ENCODE peak calls at places on chromosomes 12 and 14, in seven cellular contexts. M, J, R, D, T, B and E are unnamed samples.

GRCh38 chr12:96487214-96487613 is 2.2 kb upstream of the CFAP54 start:
- DNase-seq in M (no peak), J (peak), R (peak), T (peak), D (no peak), B (no peak), E (no peak)

GRCh38 chr12:12357697-12358476 is 1.0 kb downstream of the BORCS5 start:
- DNase-seq in R (no peak), J (no peak), D (no peak), M (no peak), B (peak), T (no peak), E (no peak)

GRCh38 chr12:12891646-12892355 is 439 bp downstream of the GPRC5A start:
- DNase-seq in R (no peak), J (no peak), T (no peak), B (no peak), M (no peak), D (no peak), E (no peak)

GRCh38 chr12:56723889-56724659 is 1.0 kb downstream of the NACA start:
- DNase-seq in B (peak), T (peak), R (peak), J (peak), D (peak), M (peak), E (peak)

GRCh38 chr12:127108360-127109215 is 1158.4 kb upstream of the TMEM132C start:
- DNase-seq in M (peak), D (no peak), B (peak), T (peak), R (peak), J (peak), E (no peak)

GRCh38 chr14:74965770-74966153 is 10.4 kb upstream of the PGF start:
- DNase-seq in R (no peak), M (no peak), D (no peak), T (no peak), B (no peak), J (no peak), E (no peak)

GRCh38 chr14:89221109-89221508 is 195.9 kb downstream of the FOXN3 start:
- DNase-seq in J (peak), M (no peak), B (no peak), D (no peak), R (no peak), T (no peak), E (no peak)

GRCh38 chr14:105019861-105020814 is 745 bp downstream of the CDCA4 start:
- DNase-seq in B (peak), R (peak), T (peak), D (no peak), M (no peak), J (peak), E (no peak)

GRCh38 chr12:2149091-2149490 is 96.3 kb downstream of the CACNA1C start:
- DNase-seq in J (peak), M (no peak), D (no peak), B (no peak), T (no peak), R (no peak), E (no peak)

DNA sequence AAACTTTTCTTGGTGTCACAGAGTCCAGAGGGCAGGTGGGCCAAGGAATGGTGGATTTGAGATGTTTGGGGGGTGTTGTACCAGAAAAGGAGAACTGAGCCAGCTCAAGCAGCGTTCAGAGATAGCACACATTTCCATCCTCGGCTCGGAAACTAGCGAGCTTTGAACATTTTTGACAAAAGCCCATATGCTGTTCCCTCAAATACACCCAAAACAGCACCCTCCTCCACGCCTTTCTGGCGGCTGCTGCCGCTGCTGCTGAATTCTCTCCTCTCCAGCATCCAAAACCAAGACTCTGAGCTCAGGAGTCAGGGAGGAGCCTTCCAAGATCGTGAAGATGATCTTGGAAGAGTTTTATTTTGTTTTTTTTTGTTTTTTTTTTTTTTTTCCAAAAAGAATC is 967 bp downstream of the SRRM4 start:
- DNase-seq in B (no peak), R (no peak), D (no peak), J (no peak), T (no peak), M (no peak), E (no peak)
- H3K4me3 ChIP-seq in B (no peak), R (no peak), D (no peak), J (no peak), T (no peak), M (no peak), E (no peak)

GRCh38 chr14:94486883-94487282 is 10.9 kb upstream of the SERPINA9 start:
- DNase-seq in T (no peak), D (no peak), B (no peak), M (no peak), R (no peak), J (no peak), E (no peak)
- H3K4me3 ChIP-seq in T (no peak), D (no peak), B (no peak), M (no peak), R (no peak), J (no peak), E (peak)

GRCh38 chr12:6884539-6884938 is 11.4 kb upstream of the SPSB2 start:
- DNase-seq in M (no peak), B (no peak), T (no peak), D (no peak), J (no peak), R (no peak), E (no peak)

GRCh38 chr12:6887460-6887859 is 14.4 kb upstream of the SPSB2 start:
- DNase-seq in T (no peak), D (no peak), M (no peak), B (peak), R (no peak), J (no peak), E (no peak)

GRCh38 chr12:6883683-6884082 is 10.6 kb upstream of the SPSB2 start:
- DNase-seq in B (no peak), J (no peak), T (no peak), R (no peak), D (no peak), M (no peak), E (no peak)

GRCh38 chr12:6888360-6888759 is 15.3 kb upstream of the SPSB2 start:
- DNase-seq in R (no peak), M (no peak), B (no peak), J (no peak), D (no peak), T (no peak), E (no peak)

GRCh38 chr12:6883252-6883651 is 10.1 kb upstream of the SPSB2 start:
- DNase-seq in R (no peak), D (no peak), T (no peak), B (no peak), J (no peak), M (no peak), E (no peak)
- H3K4me3 ChIP-seq in R (no peak), D (no peak), T (no peak), B (no peak), J (no peak), M (no peak), E (no peak)

DNA sequence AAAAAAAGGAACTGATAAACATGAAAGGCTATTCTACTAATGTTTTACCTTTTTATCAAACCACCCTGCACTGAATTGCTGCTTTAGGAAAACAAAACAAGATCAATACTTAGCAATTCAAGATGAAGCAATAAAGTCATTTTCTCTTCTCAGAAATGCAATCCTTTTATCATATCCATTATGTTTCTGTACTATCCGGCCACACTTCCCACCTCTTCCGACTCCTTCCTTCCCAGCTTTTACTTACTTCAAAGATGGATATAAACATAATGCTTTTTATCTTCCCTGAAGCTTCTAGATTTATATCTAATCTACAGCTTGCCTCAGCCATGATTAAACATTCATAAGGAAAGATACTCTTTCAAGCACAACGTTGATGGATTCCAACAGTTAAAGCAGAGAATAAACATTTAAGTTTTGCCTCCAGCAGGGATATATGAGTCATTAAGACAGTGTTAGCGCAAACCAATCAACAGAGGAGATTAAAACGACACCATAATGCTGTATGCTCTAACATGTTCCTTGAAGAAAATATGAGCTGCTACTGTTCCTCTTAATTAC is 74.7 kb upstream of the BBS10 start:
- DNase-seq in B (no peak), T (no peak), J (no peak), D (no peak), R (no peak), M (no peak), E (no peak)
- H3K4me3 ChIP-seq in B (no peak), T (no peak), J (peak), D (no peak), R (no peak), M (no peak), E (no peak)

GRCh38 chr12:20628999-20629398 is 66.1 kb upstream of the SLCO1C1 start:
- DNase-seq in J (no peak), T (no peak), R (no peak), D (no peak), M (no peak), B (no peak), E (no peak)
- H3K4me3 ChIP-seq in J (no peak), T (no peak), R (no peak), D (no peak), M (no peak), B (no peak), E (peak)

DNA sequence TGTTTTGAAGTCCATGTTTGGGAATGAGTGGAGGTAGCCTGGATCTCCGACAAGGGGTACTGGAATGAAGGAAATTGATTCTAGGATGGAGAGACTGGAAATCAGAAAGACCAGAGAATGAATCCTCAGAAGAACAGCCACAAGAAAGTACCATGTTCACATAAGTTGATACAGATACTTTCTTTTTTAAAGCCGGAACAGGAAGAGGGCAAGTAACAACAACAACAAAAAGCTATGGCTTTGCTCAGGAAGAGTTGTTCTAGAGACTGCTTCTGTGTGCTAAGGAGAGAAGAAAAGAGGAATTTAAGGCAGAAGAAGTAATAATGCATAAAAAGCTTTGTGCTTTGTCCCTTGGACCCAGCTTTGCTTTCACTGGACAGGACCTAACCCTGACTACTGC is 6.2 kb downstream of the TC2N start:
- DNase-seq in M (no peak), R (no peak), J (no peak), T (no peak), D (no peak), B (no peak), E (no peak)
- H3K4me3 ChIP-seq in M (no peak), R (no peak), J (no peak), T (no peak), D (no peak), B (no peak), E (no peak)

DNA sequence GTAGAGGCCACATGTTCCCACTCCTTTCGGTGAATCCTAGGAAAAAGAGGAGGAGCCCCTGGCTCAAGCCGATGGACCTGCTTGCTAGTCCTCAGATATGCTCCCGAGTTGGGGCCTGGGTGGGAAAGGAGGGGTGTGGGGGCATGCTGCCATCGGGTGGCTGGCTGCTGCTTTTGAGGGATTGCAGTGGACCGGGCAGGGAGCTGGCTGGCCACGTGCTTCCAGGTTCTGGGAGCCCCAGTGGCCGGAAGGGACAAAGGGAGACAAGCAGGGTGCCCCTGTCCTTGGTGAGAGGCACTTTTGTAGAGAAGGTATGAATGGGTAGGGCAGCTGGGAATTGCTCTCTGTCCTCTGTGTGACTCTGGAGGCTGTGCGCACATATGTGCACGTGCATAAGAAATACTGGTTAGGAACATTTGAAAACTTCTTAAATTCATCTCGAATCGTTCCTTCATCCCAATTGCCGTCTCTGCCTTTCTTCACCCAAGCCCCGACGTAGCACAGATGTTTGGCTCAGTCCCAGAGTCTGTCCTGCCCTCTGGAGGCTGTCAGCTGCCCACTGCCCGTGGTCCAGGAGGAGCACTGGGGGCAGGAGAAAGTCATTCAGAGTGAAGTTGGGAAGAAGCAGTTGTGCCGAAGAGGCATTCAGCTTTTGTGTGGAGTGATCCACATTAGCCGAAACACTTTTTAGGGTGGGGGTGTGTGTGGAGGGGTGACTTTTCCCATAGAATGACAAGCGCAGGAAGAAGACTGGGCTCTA is 124.7 kb downstream of the TSPAN9 start:
- DNase-seq in M (no peak), B (no peak), T (no peak), D (no peak), R (no peak), J (no peak), E (no peak)
- H3K4me3 ChIP-seq in M (no peak), B (no peak), T (no peak), D (no peak), R (no peak), J (no peak), E (peak)

DNA sequence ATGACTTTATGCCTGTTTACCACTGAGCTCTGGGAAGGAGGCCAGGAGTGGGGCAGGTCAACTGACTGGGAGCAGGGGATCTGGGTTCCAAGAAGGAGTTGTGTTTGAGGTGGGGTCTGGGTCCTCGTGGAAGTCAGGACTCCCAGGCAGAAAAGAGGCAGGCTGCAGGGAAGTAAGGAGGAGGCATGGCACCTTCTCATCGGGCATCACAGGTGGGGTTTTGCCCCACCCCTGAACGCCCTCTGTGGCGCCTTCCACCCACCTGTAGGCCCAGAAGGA is 386 bp downstream of the LTB4R2 start:
- DNase-seq in T (no peak), J (no peak), D (no peak), M (no peak), R (no peak), B (no peak), E (no peak)
- H3K4me3 ChIP-seq in T (no peak), J (no peak), D (no peak), M (peak), R (no peak), B (peak), E (peak)